ENCODE peak calls at places on chromosomes 16 and 17, in ten cellular contexts. One of them, this sample, is unnamed.

GRCh38 chr16:52548261-52549010 is 1.5 kb upstream of the TOX3 start:
- DNase-seq in heart right ventricle: no peak
- DNase-seq in effector memory CD4-positive, alpha-beta T cell: no peak
- DNase-seq in neural progenitor cell: peak; percentile 53
- DNase-seq in body of pancreas: no peak
- DNase-seq in tibial nerve: no peak
- DNase-seq in kidney epithelial cell: no peak
- DNase-seq in uterus: no peak
- DNase-seq in mucosa of descending colon: no peak
- DNase-seq in adipocyte: no peak
- DNase-seq in this sample: no peak

GRCh38 chr16:23858496-23859062 is 22.8 kb downstream of the PRKCB start:
- DNase-seq in heart right ventricle: no peak
- DNase-seq in effector memory CD4-positive, alpha-beta T cell: no peak
- DNase-seq in neural progenitor cell: no peak
- DNase-seq in body of pancreas: no peak
- DNase-seq in tibial nerve: no peak
- DNase-seq in kidney epithelial cell: no peak
- DNase-seq in uterus: no peak
- DNase-seq in mucosa of descending colon: no peak
- DNase-seq in adipocyte: no peak
- DNase-seq in this sample: no peak

GRCh38 chr16:82384017-82384416 is 214.0 kb upstream of the MPHOSPH6 start:
- DNase-seq in heart right ventricle: no peak
- DNase-seq in effector memory CD4-positive, alpha-beta T cell: no peak
- DNase-seq in neural progenitor cell: no peak
- DNase-seq in body of pancreas: no peak
- DNase-seq in tibial nerve: no peak
- DNase-seq in kidney epithelial cell: no peak
- DNase-seq in uterus: no peak
- DNase-seq in mucosa of descending colon: no peak
- DNase-seq in adipocyte: no peak
- DNase-seq in this sample: no peak

GRCh38 chr16:67934306-67935095 is 2.1 kb downstream of the PSMB10 start:
- DNase-seq in heart right ventricle: no peak
- DNase-seq in effector memory CD4-positive, alpha-beta T cell: no peak
- DNase-seq in neural progenitor cell: no peak
- DNase-seq in body of pancreas: no peak
- DNase-seq in tibial nerve: no peak
- DNase-seq in kidney epithelial cell: no peak
- DNase-seq in uterus: no peak
- DNase-seq in mucosa of descending colon: peak; percentile 66
- DNase-seq in adipocyte: peak; percentile 15
- DNase-seq in this sample: no peak

GRCh38 chr17:58332720-58333395 is 4.3 kb upstream of the TSPOAP1 start:
- DNase-seq in heart right ventricle: no peak
- DNase-seq in effector memory CD4-positive, alpha-beta T cell: no peak
- DNase-seq in neural progenitor cell: no peak
- DNase-seq in body of pancreas: no peak
- DNase-seq in tibial nerve: no peak
- DNase-seq in kidney epithelial cell: no peak
- DNase-seq in uterus: no peak
- DNase-seq in mucosa of descending colon: peak; percentile 83
- DNase-seq in adipocyte: no peak
- DNase-seq in this sample: no peak

GRCh38 chr17:57541472-57542394 is 203.4 kb downstream of the CCDC182 start:
- DNase-seq in heart right ventricle: peak; percentile 84
- DNase-seq in effector memory CD4-positive, alpha-beta T cell: no peak
- DNase-seq in neural progenitor cell: no peak
- DNase-seq in body of pancreas: no peak
- DNase-seq in tibial nerve: no peak
- DNase-seq in kidney epithelial cell: no peak
- DNase-seq in uterus: peak; percentile 66
- DNase-seq in mucosa of descending colon: no peak
- DNase-seq in adipocyte: no peak
- DNase-seq in this sample: peak; percentile 92

GRCh38 chr17:16928406-16929280 is 43.3 kb downstream of the TNFRSF13B start:
- DNase-seq in heart right ventricle: no peak
- DNase-seq in effector memory CD4-positive, alpha-beta T cell: no peak
- DNase-seq in neural progenitor cell: no peak
- DNase-seq in body of pancreas: no peak
- DNase-seq in tibial nerve: no peak
- DNase-seq in kidney epithelial cell: no peak
- DNase-seq in uterus: no peak
- DNase-seq in mucosa of descending colon: no peak
- DNase-seq in adipocyte: no peak
- DNase-seq in this sample: no peak

GRCh38 chr16:67483731-67484525 is 581 bp upstream of the AGRP start:
- DNase-seq in heart right ventricle: no peak
- DNase-seq in effector memory CD4-positive, alpha-beta T cell: no peak
- DNase-seq in neural progenitor cell: no peak
- DNase-seq in body of pancreas: no peak
- DNase-seq in tibial nerve: no peak
- DNase-seq in kidney epithelial cell: no peak
- DNase-seq in uterus: no peak
- DNase-seq in mucosa of descending colon: no peak
- DNase-seq in adipocyte: no peak
- DNase-seq in this sample: no peak

GRCh38 chr16:49587051-49587450 is 213.4 kb downstream of the C16orf78 start:
- DNase-seq in heart right ventricle: no peak
- DNase-seq in effector memory CD4-positive, alpha-beta T cell: no peak
- DNase-seq in neural progenitor cell: no peak
- DNase-seq in body of pancreas: no peak
- DNase-seq in tibial nerve: peak; percentile 7
- DNase-seq in kidney epithelial cell: no peak
- DNase-seq in uterus: no peak
- DNase-seq in mucosa of descending colon: no peak
- DNase-seq in adipocyte: no peak
- DNase-seq in this sample: no peak

GRCh38 chr16:66544358-66544757 is 5.6 kb downstream of the TK2 start:
- DNase-seq in heart right ventricle: no peak
- DNase-seq in effector memory CD4-positive, alpha-beta T cell: no peak
- DNase-seq in neural progenitor cell: no peak
- DNase-seq in body of pancreas: no peak
- DNase-seq in tibial nerve: no peak
- DNase-seq in kidney epithelial cell: no peak
- DNase-seq in uterus: no peak
- DNase-seq in mucosa of descending colon: no peak
- DNase-seq in adipocyte: no peak
- DNase-seq in this sample: no peak

GRCh38 chr16:10971560-10971961 is 27.2 kb downstream of the CLEC16A start:
- DNase-seq in heart right ventricle: peak; percentile 70
- DNase-seq in effector memory CD4-positive, alpha-beta T cell: peak; percentile 14
- DNase-seq in neural progenitor cell: peak; percentile 86
- DNase-seq in body of pancreas: no peak
- DNase-seq in tibial nerve: peak; percentile 22
- DNase-seq in kidney epithelial cell: no peak
- DNase-seq in uterus: peak; percentile 52
- DNase-seq in mucosa of descending colon: no peak
- DNase-seq in adipocyte: peak; percentile 95
- DNase-seq in this sample: peak; percentile 64

DNA sequence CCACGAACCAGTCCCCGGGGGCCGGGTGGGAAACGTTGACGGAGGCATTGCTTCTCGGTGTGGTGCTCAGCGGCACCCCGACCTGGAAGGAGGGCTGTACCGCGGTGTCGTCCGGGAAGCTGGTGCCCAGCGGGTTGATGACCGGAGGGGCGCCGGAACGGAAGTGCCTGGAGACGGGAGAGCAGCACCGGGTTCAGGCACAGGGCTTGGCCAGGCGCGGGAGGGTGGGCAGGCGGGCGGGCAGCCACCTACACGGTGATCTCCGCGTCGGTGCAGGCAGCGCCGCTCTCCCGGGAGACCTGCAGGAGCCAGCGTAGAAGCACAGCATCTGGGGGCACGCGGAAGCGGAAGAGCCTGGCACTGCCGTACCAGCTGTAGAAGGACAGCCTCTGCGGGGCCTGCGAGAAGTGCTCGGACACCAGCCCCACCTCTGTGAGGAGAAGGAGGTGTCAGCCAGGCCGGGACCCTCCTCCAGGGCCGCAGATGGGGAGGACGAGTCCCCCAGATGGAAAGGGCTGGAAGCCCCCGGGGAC is 4.3 kb downstream of the PGAP6 start:
- DNase-seq in heart right ventricle: no peak
- DNase-seq in effector memory CD4-positive, alpha-beta T cell: no peak
- DNase-seq in neural progenitor cell: no peak
- DNase-seq in body of pancreas: no peak
- DNase-seq in tibial nerve: no peak
- DNase-seq in kidney epithelial cell: no peak
- DNase-seq in uterus: no peak
- DNase-seq in mucosa of descending colon: peak; percentile 58
- DNase-seq in adipocyte: no peak
- DNase-seq in this sample: no peak
- H3K36me3 ChIP-seq in heart right ventricle: peaks cover 51% of the 10 kb centered on the region
- H3K36me3 ChIP-seq in effector memory CD4-positive, alpha-beta T cell: peaks cover 38% of the 10 kb centered on the region
- H3K36me3 ChIP-seq in neural progenitor cell: no peaks in the 10 kb centered on the region
- H3K36me3 ChIP-seq in body of pancreas: peaks cover 29% of the 10 kb centered on the region
- H3K36me3 ChIP-seq in tibial nerve: peaks cover 55% of the 10 kb centered on the region
- H3K36me3 ChIP-seq in kidney epithelial cell: peaks cover 3% of the 10 kb centered on the region
- H3K36me3 ChIP-seq in uterus: no peaks in the 10 kb centered on the region
- H3K36me3 ChIP-seq in mucosa of descending colon: peaks cover 9% of the 10 kb centered on the region
- H3K36me3 ChIP-seq in adipocyte: peaks cover 37% of the 10 kb centered on the region
- H3K36me3 ChIP-seq in this sample: peaks cover 28% of the 10 kb centered on the region

DNA sequence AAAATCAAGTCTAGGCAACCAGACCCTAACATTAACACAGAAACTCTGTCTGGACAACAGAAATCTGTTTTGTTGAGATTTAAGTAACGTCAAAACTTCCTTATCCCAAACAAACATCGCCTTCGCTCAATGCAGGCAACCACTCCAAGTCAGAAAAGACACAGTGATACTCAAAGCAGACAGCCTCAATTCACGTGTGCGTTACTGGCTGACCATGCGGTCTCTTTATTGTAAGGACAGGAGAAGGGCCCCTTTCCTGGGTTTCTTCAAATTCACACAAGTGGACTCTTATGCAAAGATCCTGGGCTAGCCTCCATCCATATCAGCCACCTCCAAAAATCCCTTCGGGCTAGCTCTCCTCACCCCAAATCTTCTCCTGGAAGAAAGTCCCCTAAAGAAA is 467.7 kb downstream of the SOX9 start:
- DNase-seq in heart right ventricle: no peak
- DNase-seq in effector memory CD4-positive, alpha-beta T cell: no peak
- DNase-seq in neural progenitor cell: no peak
- DNase-seq in body of pancreas: no peak
- DNase-seq in tibial nerve: no peak
- DNase-seq in kidney epithelial cell: no peak
- DNase-seq in uterus: no peak
- DNase-seq in mucosa of descending colon: no peak
- DNase-seq in adipocyte: no peak
- DNase-seq in this sample: no peak
- H3K4me3 ChIP-seq in heart right ventricle: no peak overlapping the region
- H3K4me3 ChIP-seq in effector memory CD4-positive, alpha-beta T cell: no peak overlapping the region
- H3K4me3 ChIP-seq in neural progenitor cell: no peak overlapping the region
- H3K4me3 ChIP-seq in body of pancreas: no peak overlapping the region
- H3K4me3 ChIP-seq in tibial nerve: no peak overlapping the region
- H3K4me3 ChIP-seq in kidney epithelial cell: peak overlapping the region; percentile 75
- H3K4me3 ChIP-seq in uterus: no peak overlapping the region
- H3K4me3 ChIP-seq in mucosa of descending colon: no peak overlapping the region
- H3K4me3 ChIP-seq in adipocyte: no peak overlapping the region
- H3K4me3 ChIP-seq in this sample: peak overlapping the region; percentile 37

DNA sequence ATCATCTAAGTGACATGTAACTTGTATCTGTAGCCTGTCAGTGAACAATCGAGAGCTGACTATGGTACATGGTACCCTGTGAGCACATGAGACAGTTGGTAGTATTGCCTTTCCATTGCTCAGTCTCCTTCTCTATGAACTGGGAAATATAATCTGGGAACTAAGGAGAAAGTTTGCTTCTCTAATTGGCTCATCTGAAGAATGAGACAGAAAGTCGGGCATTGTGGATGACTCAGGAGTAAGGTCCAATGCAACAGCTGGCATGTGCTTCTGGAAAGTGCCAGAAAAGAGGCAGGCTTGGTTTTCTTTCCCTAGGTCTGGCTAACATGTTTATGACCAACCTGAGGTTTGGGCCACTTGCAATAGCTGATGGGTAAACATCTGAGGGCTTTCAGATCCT is 51.9 kb downstream of the ZZEF1 start:
- DNase-seq in heart right ventricle: no peak
- DNase-seq in effector memory CD4-positive, alpha-beta T cell: no peak
- DNase-seq in neural progenitor cell: no peak
- DNase-seq in body of pancreas: no peak
- DNase-seq in tibial nerve: no peak
- DNase-seq in kidney epithelial cell: no peak
- DNase-seq in uterus: no peak
- DNase-seq in mucosa of descending colon: no peak
- DNase-seq in adipocyte: peak; percentile 56
- DNase-seq in this sample: no peak
- H3K36me3 ChIP-seq in heart right ventricle: peaks cover 95% of the 10 kb centered on the region
- H3K36me3 ChIP-seq in effector memory CD4-positive, alpha-beta T cell: peaks cover 75% of the 10 kb centered on the region
- H3K36me3 ChIP-seq in neural progenitor cell: no peaks in the 10 kb centered on the region
- H3K36me3 ChIP-seq in body of pancreas: peaks cover 16% of the 10 kb centered on the region
- H3K36me3 ChIP-seq in tibial nerve: peaks cover 95% of the 10 kb centered on the region
- H3K36me3 ChIP-seq in kidney epithelial cell: peaks cover 2% of the 10 kb centered on the region
- H3K36me3 ChIP-seq in uterus: no peaks in the 10 kb centered on the region
- H3K36me3 ChIP-seq in mucosa of descending colon: peaks cover 13% of the 10 kb centered on the region
- H3K36me3 ChIP-seq in adipocyte: peaks cover 84% of the 10 kb centered on the region
- H3K36me3 ChIP-seq in this sample: peaks cover 66% of the 10 kb centered on the region

DNA sequence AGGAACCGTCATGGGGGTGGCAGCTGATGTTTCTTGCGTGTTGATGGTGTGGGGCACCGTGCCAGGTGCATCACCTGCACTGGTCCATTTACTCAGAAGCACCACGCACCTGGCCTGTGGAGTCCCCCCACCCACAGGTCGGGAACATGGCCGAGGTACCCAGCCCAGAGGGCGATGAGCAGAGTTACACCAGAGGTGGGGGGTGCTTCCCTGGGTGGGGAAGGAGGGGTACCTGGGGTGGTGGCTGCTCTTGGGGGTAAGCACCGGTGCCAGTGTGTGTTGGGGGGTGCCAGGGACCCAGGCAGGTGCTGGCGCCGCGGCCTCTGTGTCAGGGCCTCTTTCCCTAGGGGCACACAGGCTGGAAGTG is 5.0 kb upstream of the ZNF750 start:
- DNase-seq in heart right ventricle: no peak
- DNase-seq in effector memory CD4-positive, alpha-beta T cell: no peak
- DNase-seq in neural progenitor cell: no peak
- DNase-seq in body of pancreas: no peak
- DNase-seq in tibial nerve: no peak
- DNase-seq in kidney epithelial cell: no peak
- DNase-seq in uterus: no peak
- DNase-seq in mucosa of descending colon: no peak
- DNase-seq in adipocyte: no peak
- DNase-seq in this sample: no peak
- H3K4me3 ChIP-seq in heart right ventricle: peak overlapping the region; percentile 23
- H3K4me3 ChIP-seq in effector memory CD4-positive, alpha-beta T cell: no peak overlapping the region
- H3K4me3 ChIP-seq in neural progenitor cell: no peak overlapping the region
- H3K4me3 ChIP-seq in body of pancreas: no peak overlapping the region
- H3K4me3 ChIP-seq in tibial nerve: peak overlapping the region; percentile 33
- H3K4me3 ChIP-seq in kidney epithelial cell: no peak overlapping the region
- H3K4me3 ChIP-seq in uterus: no peak overlapping the region
- H3K4me3 ChIP-seq in mucosa of descending colon: no peak overlapping the region
- H3K4me3 ChIP-seq in adipocyte: no peak overlapping the region
- H3K4me3 ChIP-seq in this sample: peak overlapping the region; percentile 50

This sample was measured in brain microvascular endothelial cell.